ENCODE peak calls at places on chromosomes 4 and X, in eight cellular contexts. J is left lung, T is right atrium auricular region, S is neural progenitor cell, F is astrocyte of the spinal cord, K is fibroblast of lung, O is tibial nerve, P is fibroblast of villous mesenchyme. E is an unnamed sample.

GRCh38 chr4:37095925-37096324 is 148.6 kb upstream of the NWD2 start:
- DNase-seq in J (no peak), T (no peak), S (no peak), F (no peak), K (no peak), O (no peak), P (no peak), E (peak)

GRCh38 chrX:57177070-57177469 is 39.9 kb upstream of the SPIN2A start:
- DNase-seq in J (no peak), T (no peak), S (no peak), F (no peak), K (no peak), O (no peak), P (no peak), E (no peak)

GRCh38 chr4:163493643-163494359 is 689 bp upstream of the TMA16 start:
- DNase-seq in J (no peak), T (no peak), S (no peak), F (no peak), K (no peak), O (peak), P (no peak), E (peak)

GRCh38 chr4:77044458-77045124 is 31.2 kb downstream of the CCNI start:
- DNase-seq in J (no peak), T (no peak), S (peak), F (peak), K (peak), O (no peak), P (peak), E (peak)

GRCh38 chrX:16240231-16240905 is 73.1 kb downstream of the MAGEB17 start:
- DNase-seq in J (no peak), T (no peak), S (no peak), F (no peak), K (no peak), O (no peak), P (peak), E (no peak)

GRCh38 chrX:154600962-154601374 is 16.0 kb downstream of the CTAG1A start:
- DNase-seq in J (peak), T (no peak), S (no peak), F (peak), K (no peak), O (no peak), P (peak), E (no peak)

GRCh38 chrX:21996872-21997271 is 35.3 kb upstream of the PHEX start:
- DNase-seq in J (no peak), T (no peak), S (no peak), F (peak), K (peak), O (peak), P (peak), E (no peak)

GRCh38 chrX:84907324-84907946 is 96.2 kb upstream of the APOOL start:
- DNase-seq in J (no peak), T (no peak), S (peak), F (peak), K (peak), O (no peak), P (peak), E (no peak)

GRCh38 chr4:123120473-123120872 is 198.1 kb upstream of the NUDT6 start:
- DNase-seq in J (no peak), T (no peak), S (no peak), F (peak), K (peak), O (no peak), P (peak), E (no peak)

GRCh38 chrX:123308663-123309062 is 124.6 kb downstream of the GRIA3 start:
- DNase-seq in J (no peak), T (no peak), S (no peak), F (peak), K (no peak), O (no peak), P (no peak), E (no peak)

GRCh38 chr4:132169660-132170059 is 979.4 kb upstream of the PCDH10 start:
- DNase-seq in J (no peak), T (no peak), S (peak), F (no peak), K (no peak), O (no peak), P (no peak), E (peak)

GRCh38 chr4:14856076-14856926 is 146.0 kb upstream of the CPEB2 start:
- DNase-seq in J (peak), T (peak), S (no peak), F (peak), K (peak), O (peak), P (peak), E (peak)

GRCh38 chr4:10031663-10032590 is 10.6 kb upstream of the SLC2A9 start:
- DNase-seq in J (no peak), T (no peak), S (peak), F (no peak), K (no peak), O (no peak), P (peak), E (no peak)

GRCh38 chrX:63349307-63349706 is 1.8 kb downstream of the SPIN4 start:
- DNase-seq in J (no peak), T (no peak), S (no peak), F (no peak), K (peak), O (no peak), P (no peak), E (peak)

GRCh38 chrX:3244955-3245354 is 101.5 kb downstream of the MXRA5 start:
- DNase-seq in J (no peak), T (no peak), S (no peak), F (no peak), K (no peak), O (no peak), P (no peak), E (no peak)

GRCh38 chrX:41386222-41386990 is 52.4 kb downstream of the DDX3X start:
- DNase-seq in J (no peak), T (no peak), S (no peak), F (no peak), K (no peak), O (no peak), P (no peak), E (no peak)
- H3K4me3 ChIP-seq in J (no peak), T (no peak), S (no peak), F (no peak), K (no peak), O (no peak), P (no peak), E (no peak)

DNA sequence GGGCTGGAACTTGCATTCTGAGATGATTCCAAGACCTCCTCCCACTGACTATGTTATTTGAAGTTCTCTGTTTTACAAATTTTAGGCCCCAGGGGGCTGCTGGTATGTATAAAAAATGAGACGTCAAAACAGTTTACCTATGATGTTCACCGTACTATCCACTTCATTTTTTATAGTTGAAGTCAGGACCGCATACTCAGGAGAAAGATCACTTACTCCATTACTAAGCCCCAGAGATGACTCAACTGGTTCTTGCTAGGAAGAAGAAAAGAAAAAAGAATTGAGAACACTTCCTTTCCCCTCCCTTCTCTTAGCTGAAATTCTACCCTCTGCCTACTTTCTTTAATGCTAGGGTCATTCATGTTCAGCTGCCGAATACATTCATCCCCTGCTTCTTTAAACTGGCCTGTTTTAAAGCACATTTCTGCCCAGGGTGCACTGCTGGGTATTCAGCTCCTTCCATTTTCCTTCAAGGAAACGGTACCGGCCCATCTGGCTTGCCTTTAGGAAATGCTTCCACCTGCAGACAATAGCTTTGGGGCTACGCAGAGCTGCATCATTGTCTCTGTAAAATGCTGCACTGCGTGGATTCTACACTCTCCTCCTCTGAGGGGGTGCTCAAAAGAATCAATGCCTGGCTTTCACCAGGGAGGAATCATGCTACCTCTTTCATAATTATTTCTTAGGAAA is 66.2 kb downstream of the IRF2 start:
- DNase-seq in J (no peak), T (no peak), S (peak), F (peak), K (peak), O (no peak), P (peak), E (no peak)
- TF ChIP-seq CTCF in J (no peak), T (no peak), S (no peak), F (no peak), K (no peak), O (no peak), P (no peak), E (no peak)

DNA sequence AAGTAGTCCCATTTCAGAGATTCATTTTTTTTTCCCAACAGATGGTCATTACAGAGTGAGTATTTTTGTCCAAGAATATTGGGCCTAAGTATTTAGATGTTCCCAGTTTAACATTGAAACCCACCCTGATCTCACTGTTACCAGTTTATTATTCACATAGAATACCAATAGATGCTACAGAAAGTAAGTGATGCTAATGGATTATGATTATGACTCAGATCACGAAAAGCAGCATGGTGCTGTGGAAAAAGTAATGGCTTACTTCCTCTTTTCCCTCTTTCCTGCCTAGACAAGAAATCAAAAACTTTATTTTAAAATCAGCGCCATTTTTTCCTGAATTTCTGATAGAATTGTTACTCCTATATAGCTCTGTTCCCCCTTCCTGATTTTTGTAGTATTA is 51.9 kb downstream of the GSPT2 start:
- DNase-seq in J (no peak), T (no peak), S (no peak), F (no peak), K (no peak), O (no peak), P (no peak), E (no peak)
- H3K4me3 ChIP-seq in J (no peak), T (no peak), S (no peak), F (no peak), K (no peak), O (no peak), P (no peak), E (no peak)

GRCh38 chr4:55395218-55395528 is 584 bp upstream of the TMEM165 start:
- DNase-seq in J (no peak), T (no peak), S (no peak), F (no peak), K (no peak), O (no peak), P (no peak), E (no peak)
- TF ChIP-seq CTCF in J (no peak), T (no peak), S (no peak), F (no peak), K (peak), O (peak), P (peak), E (no peak)